ENCODE peak calls at places on chromosomes 4 and X, in ten cellular contexts. E, K, M, N, X, B, V, Q, P and Z are unnamed samples.

GRCh38 chr4:41362647-41363383 is 106.1 kb downstream of the UCHL1 start:
- DNase-seq in E (no peak), K (no peak), M (no peak), N (no peak), X (no peak), B (no peak), V (no peak), Q (no peak), P (no peak), Z (no peak)

GRCh38 chrX:10629905-10630304 is 9.5 kb upstream of the MID1 start:
- DNase-seq in E (no peak), K (no peak), M (no peak), N (no peak), X (no peak), B (no peak), V (no peak), Q (no peak), P (no peak), Z (no peak)

GRCh38 chr4:108405586-108405985 is 214.8 kb upstream of the RPL34 start:
- DNase-seq in E (no peak), K (no peak), M (no peak), N (no peak), X (no peak), B (no peak), V (no peak), Q (no peak), P (no peak), Z (no peak)

GRCh38 chr4:20305976-20306375 is 54.3 kb downstream of the SLIT2 start:
- DNase-seq in E (no peak), K (no peak), M (peak; percentile 8), N (peak; percentile 26), X (no peak), B (no peak), V (peak; percentile 48), Q (no peak), P (peak; percentile 48), Z (no peak)

GRCh38 chr4:40521957-40522356 is 107.7 kb downstream of the RBM47 start:
- DNase-seq in E (no peak), K (no peak), M (no peak), N (no peak), X (no peak), B (no peak), V (no peak), Q (no peak), P (no peak), Z (no peak)

GRCh38 chrX:68732906-68733493 is 85.5 kb downstream of the STARD8 start:
- DNase-seq in E (no peak), K (peak; percentile 71), M (no peak), N (peak; percentile 73), X (no peak), B (peak; percentile 43), V (peak; percentile 23), Q (peak; percentile 40), P (peak; percentile 73), Z (peak; percentile 68)

GRCh38 chrX:45381366-45381765 is 180.7 kb upstream of the DIPK2B start:
- DNase-seq in E (no peak), K (no peak), M (no peak), N (no peak), X (no peak), B (no peak), V (no peak), Q (no peak), P (no peak), Z (no peak)

GRCh38 chr4:140037353-140038030 is 116.5 kb downstream of the MAML3 start:
- DNase-seq in E (no peak), K (no peak), M (no peak), N (peak; percentile 62), X (peak; percentile 68), B (no peak), V (peak; percentile 84), Q (no peak), P (peak; percentile 65), Z (no peak)

GRCh38 chrX:39491548-39492297 is 606.0 kb downstream of the BCOR start:
- DNase-seq in E (peak; percentile 73), K (no peak), M (no peak), N (no peak), X (no peak), B (peak; percentile 10), V (no peak), Q (peak; percentile 55), P (no peak), Z (peak; percentile 45)

GRCh38 chrX:134743121-134743520 is 84.8 kb upstream of the PLAC1 start:
- DNase-seq in E (no peak), K (no peak), M (no peak), N (no peak), X (no peak), B (no peak), V (peak; percentile 61), Q (no peak), P (peak; percentile 16), Z (no peak)

GRCh38 chr4:124152130-124152529 is 560.4 kb downstream of the ANKRD50 start:
- DNase-seq in E (no peak), K (no peak), M (no peak), N (no peak), X (no peak), B (no peak), V (peak; percentile 37), Q (no peak), P (peak; percentile 64), Z (no peak)

GRCh38 chrX:151816914-151817313 is 82.4 kb downstream of the CNGA2 start:
- DNase-seq in E (no peak), K (no peak), M (no peak), N (no peak), X (no peak), B (no peak), V (no peak), Q (no peak), P (peak; percentile 25), Z (no peak)

GRCh38 chrX:41382699-41383645 is 49.0 kb downstream of the DDX3X start:
- DNase-seq in E (no peak), K (no peak), M (no peak), N (no peak), X (no peak), B (no peak), V (peak; percentile 70), Q (no peak), P (peak; percentile 10), Z (no peak)

GRCh38 chr4:41256740-41257256 is at the start of gene UCHL1:
- DNase-seq in E (no peak), K (peak; percentile 26), M (peak; percentile 80), N (peak; percentile 73), X (peak; percentile 20), B (peak; percentile 1), V (peak; percentile 53), Q (no peak), P (peak; percentile 86), Z (peak; percentile 38)

GRCh38 chr4:123856689-123857545 is 460.3 kb downstream of the SPRY1 start:
- DNase-seq in E (no peak), K (peak; percentile 36), M (no peak), N (peak; percentile 46), X (peak; percentile 71), B (no peak), V (peak; percentile 32), Q (no peak), P (peak; percentile 32), Z (no peak)

GRCh38 chr4:140049924-140050681 is 103.9 kb downstream of the MAML3 start:
- DNase-seq in E (no peak), K (no peak), M (no peak), N (no peak), X (no peak), B (no peak), V (peak; percentile 12), Q (no peak), P (no peak), Z (peak; percentile 25)

GRCh38 chrX:153984351-153985178 is 12.0 kb downstream of the TMEM187 start:
- DNase-seq in E (peak; percentile 61), K (no peak), M (no peak), N (no peak), X (no peak), B (no peak), V (no peak), Q (peak; percentile 36), P (no peak), Z (peak; percentile 67)

GRCh38 chrX:102846544-102847236 is 90.4 kb upstream of the RAB40AL start:
- DNase-seq in E (no peak), K (no peak), M (no peak), N (peak; percentile 13), X (no peak), B (no peak), V (no peak), Q (no peak), P (peak; percentile 19), Z (no peak)

GRCh38 chr4:127501103-127501502 is 131.7 kb upstream of the INTU start:
- DNase-seq in E (no peak), K (no peak), M (no peak), N (no peak), X (no peak), B (no peak), V (peak; percentile 52), Q (no peak), P (peak; percentile 9), Z (no peak)

GRCh38 chr4:94390804-94391410 is 48.3 kb upstream of the HPGDS start:
- DNase-seq in E (no peak), K (no peak), M (no peak), N (no peak), X (no peak), B (no peak), V (no peak), Q (no peak), P (peak; percentile 24), Z (peak; percentile 20)

GRCh38 chr4:176189891-176190795 is 5.2 kb downstream of the SPATA4 start:
- DNase-seq in E (no peak), K (no peak), M (no peak), N (no peak), X (no peak), B (no peak), V (no peak), Q (no peak), P (peak; percentile 20), Z (no peak)